ENCODE peak calls at places on chromosomes 12 and 14, in seven cellular contexts. U, O, I, E, N, P and C are unnamed samples.
A peak's percentile ranks its signal among the peaks of the same experiment; 100 is the strongest.

GRCh38 chr12:60123443-60124000 is 527.7 kb downstream of the SLC16A7 start:
- DNase-seq in U (peak; percentile 37), O (no peak), I (no peak), E (no peak), N (no peak), P (no peak), C (no peak)

GRCh38 chr12:39643052-39643451 is 23.4 kb upstream of the ABCD2 start:
- DNase-seq in U (no peak), O (no peak), I (no peak), E (no peak), N (no peak), P (no peak), C (no peak)

GRCh38 chr12:31245822-31246469 is 80.0 kb downstream of the SINHCAF start:
- DNase-seq in U (no peak), O (peak; percentile 42), I (no peak), E (no peak), N (no peak), P (no peak), C (no peak)

GRCh38 chr14:91751719-91752118 is 19.8 kb upstream of the CATSPERB start:
- DNase-seq in U (no peak), O (no peak), I (no peak), E (no peak), N (no peak), P (no peak), C (no peak)

GRCh38 chr14:94292872-94293577 is at the start of gene SERPINA10:
- DNase-seq in U (no peak), O (no peak), I (no peak), E (no peak), N (no peak), P (no peak), C (peak; percentile 82)

GRCh38 chr14:65444230-65444629 is 31.7 kb downstream of the FUT8 start:
- DNase-seq in U (no peak), O (no peak), I (no peak), E (no peak), N (no peak), P (no peak), C (no peak)

GRCh38 chr12:130639759-130640158 is 76.3 kb downstream of the RIMBP2 start:
- DNase-seq in U (no peak), O (no peak), I (no peak), E (no peak), N (no peak), P (no peak), C (no peak)

GRCh38 chr14:72743626-72744025 is 150.3 kb downstream of the DPF3 start:
- DNase-seq in U (no peak), O (no peak), I (peak; percentile 70), E (no peak), N (no peak), P (no peak), C (no peak)

GRCh38 chr14:63650336-63650952 is 8.8 kb upstream of the WDR89 start:
- DNase-seq in U (peak; percentile 42), O (no peak), I (no peak), E (no peak), N (no peak), P (no peak), C (no peak)

GRCh38 chr14:87186745-87187144 is 806.2 kb downstream of the GALC start:
- DNase-seq in U (no peak), O (no peak), I (no peak), E (no peak), N (no peak), P (no peak), C (no peak)

GRCh38 chr14:71372411-71372838 is 465.2 kb downstream of the PCNX1 start:
- DNase-seq in U (peak; percentile 88), O (peak; percentile 61), I (no peak), E (no peak), N (no peak), P (no peak), C (no peak)

GRCh38 chr14:75373616-75374015 is 54.2 kb upstream of the JDP2 start:
- DNase-seq in U (no peak), O (no peak), I (no peak), E (no peak), N (no peak), P (no peak), C (no peak)

GRCh38 chr12:122449317-122449716 is 26.8 kb upstream of the CLIP1 start:
- DNase-seq in U (peak; percentile 95), O (peak; percentile 76), I (no peak), E (peak; percentile 62), N (no peak), P (no peak), C (no peak)

GRCh38 chr12:11991604-11992003 is 79.1 kb upstream of the BCL2L14 start:
- DNase-seq in U (no peak), O (no peak), I (no peak), E (no peak), N (no peak), P (no peak), C (no peak)

GRCh38 chr12:46921048-46921753 is 95.4 kb upstream of the SLC38A4 start:
- DNase-seq in U (peak; percentile 82), O (peak; percentile 31), I (no peak), E (no peak), N (no peak), P (no peak), C (no peak)

GRCh38 chr14:91363776-91364523 is 53.7 kb downstream of the CCDC88C start:
- DNase-seq in U (no peak), O (no peak), I (no peak), E (no peak), N (no peak), P (no peak), C (no peak)

GRCh38 chr12:3770891-3771290 is 18.0 kb upstream of the CRACR2A start:
- DNase-seq in U (peak; percentile 61), O (peak; percentile 49), I (no peak), E (no peak), N (no peak), P (no peak), C (no peak)

GRCh38 chr12:6297170-6297569 is 13.3 kb upstream of the PLEKHG6 start:
- DNase-seq in U (no peak), O (no peak), I (no peak), E (no peak), N (no peak), P (peak; percentile 14), C (no peak)

GRCh38 chr12:118500302-118500701 is 123.9 kb downstream of the SUDS3 start:
- DNase-seq in U (no peak), O (no peak), I (no peak), E (no peak), N (no peak), P (no peak), C (no peak)

GRCh38 chr12:48454675-48455074 is 17.7 kb upstream of the ANP32D start:
- DNase-seq in U (peak; percentile 8), O (peak; percentile 50), I (no peak), E (peak; percentile 31), N (no peak), P (no peak), C (no peak)

GRCh38 chr12:43057561-43057960 is 468.0 kb upstream of the PRICKLE1 start:
- DNase-seq in U (peak; percentile 28), O (no peak), I (no peak), E (no peak), N (no peak), P (no peak), C (no peak)

GRCh38 chr12:82708507-82708906 is 21.8 kb downstream of the TMTC2 start:
- DNase-seq in U (no peak), O (no peak), I (peak; percentile 74), E (no peak), N (no peak), P (peak; percentile 93), C (no peak)

GRCh38 chr12:26126340-26127284 is 1.8 kb upstream of the BHLHE41 start:
- DNase-seq in U (peak; percentile 80), O (peak; percentile 80), I (peak; percentile 85), E (no peak), N (peak; percentile 34), P (peak; percentile 96), C (peak; percentile 75)

GRCh38 chr14:35423621-35424020 is 19.1 kb upstream of the NFKBIA start:
- DNase-seq in U (no peak), O (no peak), I (no peak), E (no peak), N (no peak), P (no peak), C (no peak)

GRCh38 chr12:112325648-112326207 is 56.5 kb downstream of the HECTD4 start:
- DNase-seq in U (no peak), O (no peak), I (no peak), E (no peak), N (no peak), P (no peak), C (no peak)
- TF ChIP-seq POLR2A in U (no peak), O (no peak), I (no peak), E (no peak), N (no peak), P (no peak), C (no peak)

GRCh38 chr12:70948236-70948975 is 27.9 kb upstream of the PTPRR start:
- DNase-seq in U (no peak), O (no peak), I (no peak), E (no peak), N (no peak), P (no peak), C (no peak)

GRCh38 chr12:70948976-70949336 is 28.4 kb upstream of the PTPRR start:
- DNase-seq in U (no peak), O (no peak), I (no peak), E (no peak), N (no peak), P (peak; percentile 63), C (no peak)
- H3K4me3 ChIP-seq in U (no peak overlapping the region), O (no peak overlapping the region), I (no peak overlapping the region), E (no peak overlapping the region), N (no peak overlapping the region), P (no peak overlapping the region), C (no peak overlapping the region)

DNA sequence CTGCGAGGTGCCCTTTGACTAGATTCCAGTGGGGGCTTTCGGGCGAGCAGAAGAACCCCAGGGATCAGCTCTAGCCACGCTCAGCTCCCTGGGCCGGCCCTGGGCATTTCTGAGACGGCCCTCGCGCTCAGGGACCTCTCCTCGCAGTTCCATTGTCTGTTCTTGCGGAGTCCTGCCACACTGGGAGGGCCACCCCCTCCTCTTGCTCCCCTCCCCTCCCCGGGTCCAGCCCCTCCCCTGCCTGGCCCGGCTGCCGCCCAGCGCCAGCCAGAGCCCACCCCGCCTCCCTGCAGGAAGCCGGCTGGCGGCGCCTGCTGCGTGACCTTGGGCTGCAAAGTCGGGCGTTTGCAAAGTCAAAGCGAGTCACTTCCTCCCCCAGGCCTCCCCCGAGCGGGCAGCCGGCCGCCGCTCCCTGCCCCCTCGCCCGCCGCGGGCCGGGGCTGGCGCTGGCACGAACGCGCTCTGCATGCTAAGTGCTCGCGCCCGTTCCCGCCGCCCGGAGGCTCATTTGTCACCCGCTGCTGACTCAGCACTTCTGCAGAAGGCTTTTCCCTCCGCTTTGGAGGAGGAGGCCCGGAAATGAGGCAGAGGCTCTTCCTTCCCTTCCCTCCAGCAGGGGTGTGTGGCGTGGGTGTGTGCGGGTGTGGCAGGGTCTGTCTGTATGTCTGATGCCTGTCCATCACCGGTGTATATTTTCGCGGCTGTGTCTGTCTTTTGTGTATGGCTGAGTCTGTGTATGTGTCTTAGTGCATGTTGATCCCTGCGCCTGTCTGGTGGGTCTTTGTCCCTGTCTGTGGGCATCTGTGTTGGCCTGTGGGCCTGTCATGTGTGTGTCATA is 72.0 kb downstream of the IRF2BPL start:
- DNase-seq in U (peak; percentile 89), O (peak; percentile 97), I (peak; percentile 90), E (peak; percentile 82), N (peak; percentile 72), P (peak; percentile 95), C (peak; percentile 94)
- TF ChIP-seq POLR2A in U (no peak), O (peak; percentile 29), I (no peak), E (no peak), N (peak; percentile 56), P (no peak), C (peak; percentile 58)

DNA sequence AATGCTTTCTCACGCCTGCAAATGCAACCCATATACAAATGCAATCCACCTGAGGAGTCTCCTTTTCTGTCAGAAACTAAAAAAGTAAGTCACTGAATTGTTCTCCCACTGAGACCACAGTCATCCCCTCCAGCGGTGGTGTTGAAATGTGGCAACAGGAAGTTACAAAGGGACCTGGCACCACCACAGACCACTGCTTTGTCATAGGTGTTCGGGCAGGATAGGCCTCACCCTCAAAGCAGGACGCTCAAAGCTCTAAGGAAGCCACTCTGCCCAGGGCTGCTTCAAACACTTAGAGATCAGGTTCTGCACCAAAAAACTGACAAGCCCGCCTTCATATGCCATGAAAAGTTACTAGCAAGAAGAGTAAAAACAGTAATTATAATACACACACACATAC is 11.3 kb downstream of the PHLDA1 start:
- DNase-seq in U (peak; percentile 80), O (peak; percentile 84), I (no peak), E (peak; percentile 81), N (no peak), P (no peak), C (no peak)
- H3K4me3 ChIP-seq in U (no peak overlapping the region), O (no peak overlapping the region), I (no peak overlapping the region), E (no peak overlapping the region), N (no peak overlapping the region), P (no peak overlapping the region), C (no peak overlapping the region)